ENCODE peak calls at places on chromosomes 6 and 20, in ten cellular contexts. T, Y, Q, H, M, L, K, Z, S and R are unnamed samples.

GRCh38 chr20:21710863-21711431 is 5.5 kb downstream of the PAX1 start:
- DNase-seq in Z (no peak), S (no peak), Y (no peak), L (no peak), H (no peak), M (no peak), K (no peak), Q (no peak), T (no peak), R (no peak)

GRCh38 chr20:34571753-34572152 is 13.2 kb downstream of the MAP1LC3A start:
- DNase-seq in H (peak; percentile 39), Q (no peak), T (no peak), M (no peak), L (no peak), K (no peak), Y (no peak), Z (no peak), S (no peak), R (no peak)

GRCh38 chr6:52640170-52640569 is 30.7 kb upstream of the TMEM14A start:
- DNase-seq in T (no peak), M (no peak), K (no peak), Y (no peak), Q (no peak), S (no peak), Z (no peak), L (no peak), H (no peak), R (no peak)

GRCh38 chr20:35893942-35894341 is 60.4 kb downstream of the SCAND1 start:
- DNase-seq in H (no peak), Q (no peak), S (no peak), T (no peak), Z (no peak), Y (no peak), K (no peak), M (no peak), L (no peak), R (no peak)

GRCh38 chr20:53586640-53587039 is 7.0 kb downstream of the ZNF217 start:
- DNase-seq in H (peak; percentile 11), Q (no peak), M (no peak), Y (no peak), Z (no peak), K (no peak), S (no peak), T (no peak), L (no peak), R (no peak)

GRCh38 chr20:56956536-56956935 is 309.9 kb downstream of the BMP7 start:
- DNase-seq in Z (no peak), K (no peak), L (no peak), Q (no peak), H (no peak), S (no peak), M (no peak), T (no peak), Y (no peak), R (no peak)

GRCh38 chr6:45791600-45792168 is 224.0 kb downstream of the CLIC5 start:
- DNase-seq in L (no peak), M (no peak), T (no peak), Z (no peak), K (no peak), S (peak; percentile 49), Q (no peak), H (no peak), Y (no peak), R (no peak)

GRCh38 chr20:63873477-63873971 is 8.5 kb downstream of the TPD52L2 start:
- DNase-seq in L (no peak), H (peak; percentile 97), S (peak; percentile 56), Q (peak; percentile 70), Z (no peak), M (no peak), K (peak; percentile 51), Y (peak; percentile 48), T (no peak), R (no peak)

GRCh38 chr20:19986419-19986818 is 30.7 kb upstream of the NAA20 start:
- DNase-seq in K (peak; percentile 71), M (no peak), L (no peak), Z (no peak), S (no peak), Q (no peak), Y (no peak), T (no peak), H (peak; percentile 43), R (no peak)

GRCh38 chr20:57004416-57004815 is 262.0 kb downstream of the BMP7 start:
- DNase-seq in T (no peak), H (no peak), Z (peak; percentile 92), Y (no peak), M (no peak), L (no peak), Q (no peak), S (no peak), K (no peak), R (no peak)

GRCh38 chr20:62457831-62458230 is 18.0 kb downstream of the GATA5 start:
- DNase-seq in Z (no peak), H (no peak), M (no peak), T (no peak), L (no peak), S (no peak), Y (no peak), K (no peak), Q (no peak), R (no peak)

GRCh38 chr6:25056130-25056529 is 120.4 kb upstream of the RIPOR2 start:
- DNase-seq in M (no peak), S (no peak), T (no peak), Z (no peak), Q (no peak), L (no peak), K (no peak), Y (peak; percentile 71), H (peak; percentile 74), R (peak; percentile 89)

GRCh38 chr6:6125495-6125894 is 118.8 kb upstream of the NRN1 start:
- DNase-seq in H (no peak), Z (no peak), T (no peak), M (no peak), L (no peak), Y (no peak), Q (no peak), S (no peak), K (no peak), R (no peak)

GRCh38 chr20:16476032-16476431 is 97.2 kb downstream of the KIF16B start:
- DNase-seq in Q (no peak), S (no peak), T (peak; percentile 44), M (peak; percentile 65), Y (no peak), H (peak; percentile 57), Z (peak; percentile 40), L (no peak), K (no peak), R (peak; percentile 13)

GRCh38 chr6:26351544-26351953 is 13.4 kb upstream of the BTN3A2 start:
- DNase-seq in T (peak; percentile 56), H (peak; percentile 92), L (no peak), Y (no peak), S (peak; percentile 77), Q (no peak), M (no peak), Z (no peak), K (no peak), R (no peak)

GRCh38 chr6:29553268-29554057 is 6.1 kb downstream of the UBD start:
- DNase-seq in T (no peak), Y (no peak), M (peak; percentile 23), Z (no peak), H (peak; percentile 9), K (peak; percentile 49), Q (peak; percentile 86), L (peak; percentile 71), S (peak; percentile 21), R (peak; percentile 8)

GRCh38 chr20:16115891-16116577 is 457.2 kb downstream of the KIF16B start:
- DNase-seq in S (no peak), L (no peak), Z (no peak), Y (no peak), H (no peak), Q (peak; percentile 60), T (no peak), M (no peak), K (no peak), R (no peak)

GRCh38 chr6:148771212-148771601 is 24.4 kb downstream of the UST start:
- DNase-seq in H (no peak), S (no peak), K (no peak), M (no peak), L (no peak), Z (peak; percentile 80), T (no peak), Q (peak; percentile 42), Y (no peak), R (no peak)

GRCh38 chr6:56524891-56525703 is 117.6 kb downstream of the DST start:
- DNase-seq in Q (no peak), S (peak; percentile 94), Z (no peak), K (peak; percentile 54), T (peak; percentile 83), Y (no peak), M (no peak), L (no peak), H (no peak), R (no peak)

GRCh38 chr6:138410972-138411667 is 7.1 kb downstream of the HEBP2 start:
- DNase-seq in Y (no peak), H (peak; percentile 67), K (no peak), Z (no peak), T (peak; percentile 37), Q (no peak), M (no peak), L (no peak), S (peak; percentile 28), R (no peak)

GRCh38 chr6:26065952-26066380 is 21.3 kb upstream of the HFE start:
- DNase-seq in K (peak; percentile 69), M (peak; percentile 65), Y (peak; percentile 50), H (peak; percentile 88), Q (no peak), Z (peak; percentile 59), L (peak; percentile 56), T (peak; percentile 83), S (no peak), R (peak; percentile 71)

GRCh38 chr20:33647603-33648395 is 14.3 kb upstream of the C20orf144 start:
- DNase-seq in Y (no peak), H (no peak), T (no peak), Q (no peak), K (no peak), Z (no peak), S (peak; percentile 68), M (no peak), L (no peak), R (no peak)

GRCh38 chr6:82331031-82331773 is 32.4 kb upstream of the TPBG start:
- DNase-seq in Q (no peak), S (peak; percentile 74), M (peak; percentile 2), Z (peak; percentile 13), T (peak; percentile 55), K (no peak), H (peak; percentile 7), Y (no peak), L (no peak), R (no peak)

GRCh38 chr6:21823371-21823770 is 229.8 kb downstream of the SOX4 start:
- DNase-seq in H (peak; percentile 50), Y (no peak), Q (no peak), Z (no peak), S (no peak), K (no peak), L (no peak), T (no peak), M (no peak), R (no peak)

GRCh38 chr6:149060300-149060984 is 257.1 kb upstream of the TAB2 start:
- DNase-seq in Y (peak; percentile 48), H (peak; percentile 64), Z (peak; percentile 40), L (no peak), S (no peak), Q (peak; percentile 53), T (no peak), K (no peak), M (no peak), R (peak; percentile 62)

GRCh38 chr6:134701301-134701700 is 248.6 kb downstream of the ALDH8A1 start:
- DNase-seq in Y (no peak), Q (no peak), S (no peak), T (no peak), Z (no peak), M (no peak), K (no peak), L (no peak), H (no peak), R (no peak)

GRCh38 chr6:29617782-29618557 is 15.0 kb downstream of the GABBR1 start:
- DNase-seq in T (no peak), H (no peak), L (peak; percentile 23), Y (no peak), Q (no peak), M (no peak), S (no peak), K (no peak), Z (no peak), R (no peak)

GRCh38 chr6:57313711-57314471 is 3.5 kb upstream of the PRIM2 start:
- DNase-seq in Y (no peak), M (no peak), Z (no peak), L (no peak), S (peak; percentile 100), H (no peak), K (peak; percentile 77), T (peak; percentile 98), Q (no peak), R (no peak)